ENCODE peak calls at places on chromosome 7, in four cellular contexts. U is fibroblast of mammary gland, L is dorsolateral prefrontal cortex, B is right atrium auricular region. R is an unnamed sample.
A peak's percentile ranks its signal among the peaks of the same experiment; 100 is the strongest.

GRCh38 chr7:30613366-30614325 is 19.0 kb downstream of the GARS1 start:
- DNase-seq in U (no peak), L (no peak), B (no peak), R (peak; percentile 25)

GRCh38 chr7:105325225-105325904 is 63.4 kb downstream of the SRPK2 start:
- DNase-seq in U (no peak), L (no peak), B (no peak), R (no peak)

GRCh38 chr7:134662166-134662870 is 15.7 kb downstream of the BPGM start:
- DNase-seq in U (no peak), L (no peak), B (no peak), R (no peak)

GRCh38 chr7:43844257-43844656 is 25.1 kb downstream of the MRPS24 start:
- DNase-seq in U (no peak), L (no peak), B (no peak), R (peak; percentile 30)

GRCh38 chr7:92967238-92967637 is 130.9 kb upstream of the CDK6 start:
- DNase-seq in U (no peak), L (no peak), B (no peak), R (no peak)

GRCh38 chr7:28407643-28408042 is 4.7 kb upstream of the CREB5 start:
- DNase-seq in U (peak; percentile 91), L (no peak), B (no peak), R (peak; percentile 75)

GRCh38 chr7:1942026-1942703 is 272.1 kb downstream of the ELFN1 start:
- DNase-seq in U (no peak), L (no peak), B (no peak), R (no peak)

GRCh38 chr7:102008535-102009262 is 191.3 kb downstream of the CUX1 start:
- DNase-seq in U (no peak), L (no peak), B (no peak), R (no peak)

GRCh38 chr7:4000934-4001333 is 681.2 kb upstream of the FOXK1 start:
- DNase-seq in U (no peak), L (no peak), B (no peak), R (no peak)

DNA sequence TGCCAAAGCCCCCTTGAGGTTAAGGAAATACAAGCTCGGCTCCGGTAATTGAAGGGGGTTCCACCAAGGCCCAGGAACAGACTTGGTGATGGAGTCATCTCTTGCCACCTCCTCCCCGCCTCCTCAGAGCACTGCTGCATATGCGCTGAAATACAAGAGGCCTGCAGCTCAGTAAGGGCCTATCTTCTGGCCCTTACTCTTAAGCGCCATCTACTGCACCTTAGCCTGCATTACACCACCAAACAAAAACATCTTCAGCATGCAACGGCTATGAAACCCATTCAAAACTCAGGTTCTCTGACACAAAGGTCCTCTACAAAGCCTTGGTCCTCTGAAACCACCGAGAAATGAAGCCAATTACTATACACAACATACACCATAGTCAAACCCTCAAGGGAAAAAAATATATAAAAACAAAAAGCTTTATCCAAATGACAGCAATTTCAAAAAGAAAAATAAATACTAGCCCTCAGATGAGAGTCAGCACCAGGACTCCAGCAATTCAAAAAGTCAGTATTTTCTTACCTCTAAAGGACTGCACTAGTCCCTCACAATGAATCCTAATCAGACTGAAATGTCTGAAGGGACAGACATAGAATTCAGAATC is 176.8 kb upstream of the TBX20 start:
- DNase-seq in U (peak; percentile 7), L (no peak), B (no peak), R (no peak)
- TF ChIP-seq CTCF in U (peak; percentile 41), L (no peak), B (no peak), R (peak; percentile 58)

GRCh38 chr7:11373546-11374142 is 400.0 kb downstream of the PHF14 start:
- DNase-seq in U (peak; percentile 18), L (no peak), B (no peak), R (no peak)
- TF ChIP-seq CTCF in U (peak; percentile 52), L (peak; percentile 32), B (peak; percentile 46), R (peak; percentile 62)

GRCh38 chr7:82803411-82803810 is 359.3 kb downstream of the PCLO start:
- DNase-seq in U (peak; percentile 4), L (no peak), B (no peak), R (no peak)
- TF ChIP-seq CTCF in U (no peak), L (no peak), B (no peak), R (no peak)

GRCh38 chr7:73436031-73436929 is 2.7 kb downstream of the FZD9 start:
- DNase-seq in U (no peak), L (no peak), B (no peak), R (no peak)
- TF ChIP-seq CTCF in U (no peak), L (no peak), B (no peak), R (no peak)

GRCh38 chr7:22295402-22296264 is 61.3 kb downstream of the RAPGEF5 start:
- DNase-seq in U (peak; percentile 6), L (no peak), B (no peak), R (no peak)
- TF ChIP-seq CTCF in U (no peak), L (no peak), B (peak; percentile 31), R (peak; percentile 39)

DNA sequence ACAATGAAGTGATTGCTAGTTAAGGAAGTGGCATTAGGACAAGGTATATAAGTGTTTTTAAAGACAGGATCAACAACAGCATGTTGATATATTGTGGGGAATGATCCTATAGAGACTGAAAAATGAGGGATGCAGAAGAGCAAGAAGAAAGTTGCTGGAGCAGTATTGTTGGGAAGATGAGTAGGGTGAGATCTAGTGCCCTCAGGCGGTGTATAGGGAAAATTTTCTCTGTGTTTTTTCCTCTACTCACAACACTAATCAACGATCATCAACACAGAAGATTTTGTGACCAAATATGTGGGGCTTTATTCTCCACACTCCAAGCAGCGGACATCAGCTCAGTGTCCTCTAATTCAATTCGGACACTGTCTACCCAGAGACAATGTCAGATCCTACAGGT is 9.6 kb upstream of the PTTG1IP2 start:
- DNase-seq in U (no peak), L (no peak), B (no peak), R (no peak)
- TF ChIP-seq CTCF in U (peak; percentile 21), L (no peak), B (no peak), R (no peak)

DNA sequence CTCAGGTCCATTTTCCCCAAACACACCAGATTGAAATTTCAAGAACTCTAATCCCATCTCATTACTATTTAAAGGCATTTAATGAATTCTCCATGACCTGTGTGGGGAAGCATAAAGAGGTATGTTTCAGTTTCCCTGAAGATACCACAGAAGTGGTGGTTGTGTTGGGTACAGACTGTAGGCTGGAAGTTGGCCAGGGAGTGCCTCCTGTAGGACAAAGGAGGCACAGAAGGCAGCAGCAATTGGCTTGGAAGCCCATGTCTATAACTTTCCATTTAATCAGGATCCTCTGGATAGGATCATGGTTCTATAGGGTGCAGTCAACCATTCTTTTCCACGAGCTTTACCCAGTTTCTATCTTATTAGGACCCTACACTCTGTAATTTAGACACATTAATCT is 8.6 kb upstream of the BET1 start:
- DNase-seq in U (no peak), L (no peak), B (no peak), R (no peak)
- TF ChIP-seq CTCF in U (no peak), L (no peak), B (no peak), R (peak; percentile 16)

GRCh38 chr7:78417180-78417853 is 618.7 kb downstream of the PHTF2 start:
- DNase-seq in U (no peak), L (no peak), B (no peak), R (no peak)

GRCh38 chr7:78412216-78412858 is 613.8 kb downstream of the PHTF2 start:
- DNase-seq in U (peak; percentile 5), L (no peak), B (no peak), R (peak; percentile 24)

DNA sequence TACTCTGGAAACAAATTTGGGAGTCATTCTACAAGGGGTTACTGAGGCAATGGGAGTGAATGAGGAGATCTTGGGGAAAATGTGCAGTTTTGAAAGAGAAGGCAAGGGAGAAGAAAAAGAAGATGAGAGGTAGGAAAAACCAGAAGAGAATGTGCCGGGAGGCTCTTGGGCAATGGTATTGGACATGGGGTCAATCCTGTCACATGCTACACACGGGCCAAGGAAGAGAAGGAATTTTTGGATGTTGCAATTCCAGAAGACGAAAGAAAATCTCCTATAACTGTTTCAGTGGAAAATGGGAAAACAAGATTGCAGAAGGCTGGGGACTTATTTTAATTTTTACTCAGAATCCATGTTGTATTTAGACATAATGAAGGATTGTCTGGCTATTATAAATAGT is 615.0 kb downstream of the PHTF2 start:
- DNase-seq in U (peak; percentile 2), L (no peak), B (no peak), R (no peak)
- TF ChIP-seq CTCF in U (no peak), L (no peak), B (no peak), R (no peak)

R was measured in HFFc6.